ENCODE peak calls at places on chromosomes 3 and 15, in four cellular contexts. One of them, this sample, is unnamed.

GRCh38 chr3:31620656-31621055 is 87.9 kb downstream of the STT3B start:
- DNase-seq in glutamatergic neuron: no peak
- DNase-seq in A549: no peak
- DNase-seq in OCI-LY7: no peak
- DNase-seq in this sample: no peak

GRCh38 chr15:90231028-90232017 is 2.4 kb downstream of the CIB1 start:
- DNase-seq in glutamatergic neuron: no peak
- DNase-seq in A549: no peak
- DNase-seq in OCI-LY7: peak
- DNase-seq in this sample: no peak

GRCh38 chr3:148093758-148094157 is 603.9 kb upstream of the AGTR1 start:
- DNase-seq in glutamatergic neuron: no peak
- DNase-seq in A549: no peak
- DNase-seq in OCI-LY7: no peak
- DNase-seq in this sample: no peak

GRCh38 chr3:127483902-127484591 is 106.5 kb downstream of the TPRA1 start:
- DNase-seq in glutamatergic neuron: no peak
- DNase-seq in A549: no peak
- DNase-seq in OCI-LY7: no peak
- DNase-seq in this sample: no peak

GRCh38 chr3:104044002-104044401 is 1322.7 kb upstream of the ALCAM start:
- DNase-seq in glutamatergic neuron: no peak
- DNase-seq in A549: no peak
- DNase-seq in OCI-LY7: no peak
- DNase-seq in this sample: no peak

GRCh38 chr15:44536298-44536961 is 517 bp upstream of the EIF3J start:
- DNase-seq in glutamatergic neuron: peak
- DNase-seq in A549: no peak
- DNase-seq in OCI-LY7: no peak
- DNase-seq in this sample: peak

GRCh38 chr3:39125837-39126500 is 18.5 kb downstream of the TTC21A start:
- DNase-seq in glutamatergic neuron: no peak
- DNase-seq in A549: no peak
- DNase-seq in OCI-LY7: no peak
- DNase-seq in this sample: no peak

GRCh38 chr3:13079051-13079450 is 5.8 kb upstream of the IQSEC1 start:
- DNase-seq in glutamatergic neuron: no peak
- DNase-seq in A549: no peak
- DNase-seq in OCI-LY7: no peak
- DNase-seq in this sample: no peak

GRCh38 chr3:46545695-46546630 is 20.1 kb downstream of the LRRC2 start:
- DNase-seq in glutamatergic neuron: no peak
- DNase-seq in A549: no peak
- DNase-seq in OCI-LY7: peak
- DNase-seq in this sample: no peak

GRCh38 chr15:63044645-63045437 is 2.3 kb downstream of the TPM1 start:
- DNase-seq in glutamatergic neuron: no peak
- DNase-seq in A549: peak
- DNase-seq in OCI-LY7: no peak
- DNase-seq in this sample: no peak

GRCh38 chr15:34436126-34436955 is 1.3 kb downstream of the GOLGA8A start:
- DNase-seq in glutamatergic neuron: no peak
- DNase-seq in A549: no peak
- DNase-seq in OCI-LY7: no peak
- DNase-seq in this sample: no peak

GRCh38 chr3:184711366-184712247 is at the start of gene MAGEF1:
- DNase-seq in glutamatergic neuron: peak
- DNase-seq in A549: peak
- DNase-seq in OCI-LY7: peak
- DNase-seq in this sample: peak

GRCh38 chr3:61861410-61861809 is 300.0 kb downstream of the PTPRG start:
- DNase-seq in glutamatergic neuron: no peak
- DNase-seq in A549: no peak
- DNase-seq in OCI-LY7: no peak
- DNase-seq in this sample: no peak

GRCh38 chr3:183492849-183493179 is 62.7 kb downstream of the KLHL6 start:
- DNase-seq in glutamatergic neuron: no peak
- DNase-seq in A549: no peak
- DNase-seq in OCI-LY7: no peak
- DNase-seq in this sample: no peak
- TF ChIP-seq CTCF in glutamatergic neuron: no peak
- TF ChIP-seq CTCF in A549: no peak
- TF ChIP-seq CTCF in OCI-LY7: no peak
- TF ChIP-seq CTCF in this sample: no peak

GRCh38 chr3:117549716-117550115 is 840.1 kb downstream of the TUSC7 start:
- DNase-seq in glutamatergic neuron: no peak
- DNase-seq in A549: no peak
- DNase-seq in OCI-LY7: no peak
- DNase-seq in this sample: no peak
- TF ChIP-seq CTCF in glutamatergic neuron: no peak
- TF ChIP-seq CTCF in A549: peak
- TF ChIP-seq CTCF in OCI-LY7: peak
- TF ChIP-seq CTCF in this sample: no peak

GRCh38 chr3:44066806-44067205 is 174.9 kb upstream of the TOPAZ1 start:
- DNase-seq in glutamatergic neuron: no peak
- DNase-seq in A549: no peak
- DNase-seq in OCI-LY7: no peak
- DNase-seq in this sample: no peak

GRCh38 chr3:44068753-44069152 is 172.9 kb upstream of the TOPAZ1 start:
- DNase-seq in glutamatergic neuron: no peak
- DNase-seq in A549: no peak
- DNase-seq in OCI-LY7: no peak
- DNase-seq in this sample: no peak

GRCh38 chr3:44065311-44065710 is 176.4 kb upstream of the TOPAZ1 start:
- DNase-seq in glutamatergic neuron: no peak
- DNase-seq in A549: peak
- DNase-seq in OCI-LY7: no peak
- DNase-seq in this sample: no peak

GRCh38 chr3:44067431-44067830 is 174.3 kb upstream of the TOPAZ1 start:
- DNase-seq in glutamatergic neuron: no peak
- DNase-seq in A549: no peak
- DNase-seq in OCI-LY7: no peak
- DNase-seq in this sample: no peak

DNA sequence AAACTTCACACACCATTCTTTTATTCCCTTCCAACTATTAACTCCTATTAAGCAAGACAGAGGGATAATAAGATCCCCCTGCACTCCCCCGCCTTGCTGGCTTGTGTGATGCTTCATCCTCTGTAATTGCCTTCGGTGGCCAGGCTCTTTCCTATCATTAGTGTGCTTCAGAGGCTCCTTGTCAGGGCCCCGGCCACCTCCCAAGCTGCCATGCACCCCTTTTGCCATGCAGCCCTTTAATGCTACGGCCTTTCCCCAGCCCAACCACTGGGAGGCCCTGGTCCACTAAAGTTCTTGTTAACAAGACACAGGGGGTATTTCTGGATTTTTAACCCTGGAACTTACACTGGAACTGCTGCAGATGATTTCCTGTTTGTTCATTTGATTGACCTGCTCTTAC is 175.9 kb upstream of the TOPAZ1 start:
- DNase-seq in glutamatergic neuron: no peak
- DNase-seq in A549: no peak
- DNase-seq in OCI-LY7: no peak
- DNase-seq in this sample: no peak
- TF ChIP-seq CTCF in glutamatergic neuron: no peak
- TF ChIP-seq CTCF in A549: no peak
- TF ChIP-seq CTCF in OCI-LY7: no peak
- TF ChIP-seq CTCF in this sample: no peak

DNA sequence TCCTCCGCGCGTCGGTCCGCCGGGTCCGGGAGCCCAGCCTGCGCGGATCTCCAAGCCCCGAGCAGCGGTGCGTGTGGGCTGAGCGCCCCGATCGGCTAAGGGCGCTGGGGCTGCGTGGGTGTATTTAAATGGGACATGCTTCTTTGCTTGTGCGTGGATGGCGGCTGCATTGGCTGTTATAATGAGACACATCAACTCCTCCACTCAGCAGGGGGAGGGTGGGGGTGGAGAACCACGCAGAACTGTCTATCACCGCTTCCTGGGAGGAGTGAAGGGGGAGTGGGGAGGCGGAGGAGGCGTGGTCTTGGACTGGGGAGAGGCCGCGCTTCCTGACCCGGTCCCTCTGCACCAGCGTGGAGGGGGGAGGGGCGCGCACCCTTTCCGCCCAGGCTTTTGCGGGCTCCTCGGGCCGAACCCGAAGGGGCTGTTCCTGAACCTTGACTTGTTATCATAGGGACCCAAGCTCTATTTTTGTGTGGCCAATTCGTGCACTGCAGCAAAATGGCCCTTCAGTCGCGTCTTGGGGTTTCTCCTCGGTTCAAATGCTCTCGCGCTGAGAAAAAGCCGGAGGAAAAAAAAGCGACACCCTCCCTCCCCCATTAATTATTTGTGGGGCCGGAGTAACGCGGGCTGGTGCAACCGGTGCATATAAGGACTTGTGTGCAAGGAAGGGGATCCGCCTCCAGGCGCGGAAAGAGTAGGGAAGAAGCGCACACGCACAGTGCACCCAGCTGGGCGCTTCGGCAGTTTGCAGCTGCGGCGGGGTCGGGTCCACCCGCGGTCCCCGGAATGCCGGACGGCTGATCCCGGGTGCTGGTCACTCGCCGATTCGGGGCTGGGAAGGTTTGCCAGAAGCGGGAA is at the start of gene TNIK:
- DNase-seq in glutamatergic neuron: peak
- DNase-seq in A549: peak
- DNase-seq in OCI-LY7: no peak
- DNase-seq in this sample: peak
- TF ChIP-seq CTCF in glutamatergic neuron: peak
- TF ChIP-seq CTCF in A549: no peak
- TF ChIP-seq CTCF in OCI-LY7: no peak
- TF ChIP-seq CTCF in this sample: peak

GRCh38 chr15:48084759-48085420 is 35.9 kb upstream of the SLC24A5 start:
- DNase-seq in glutamatergic neuron: no peak
- DNase-seq in A549: peak
- DNase-seq in OCI-LY7: peak
- DNase-seq in this sample: peak
- TF ChIP-seq CTCF in glutamatergic neuron: peak
- TF ChIP-seq CTCF in A549: no peak
- TF ChIP-seq CTCF in OCI-LY7: peak
- TF ChIP-seq CTCF in this sample: peak